ENCODE peak calls at places on chromosome 7, in five cellular contexts. M is SK-N-SH, K is K562, S is GM12892, B is GM12891. Q is an unnamed sample.

GRCh38 chr7:130667593-130668257 is 823 bp downstream of the COPG2 start:
- DNase-seq in M (peak; percentile 50), K (no peak), S (no peak), B (no peak), Q (no peak)

GRCh38 chr7:121510858-121511482 is 114.9 kb upstream of the FAM3C start:
- DNase-seq in M (no peak), K (no peak), S (no peak), B (no peak), Q (no peak)

GRCh38 chr7:142328006-142328405 is 70.1 kb upstream of the PRSS58 start:
- DNase-seq in M (no peak), K (no peak), S (no peak), B (no peak), Q (no peak)

GRCh38 chr7:18019562-18019961 is 8.1 kb downstream of the PRPS1L1 start:
- DNase-seq in M (no peak), K (no peak), S (no peak), B (no peak), Q (no peak)

GRCh38 chr7:44220732-44221131 is 20.0 kb downstream of the YKT6 start:
- DNase-seq in M (peak; percentile 44), K (no peak), S (no peak), B (no peak), Q (no peak)

GRCh38 chr7:114928060-114928459 is 6.2 kb downstream of the MDFIC start:
- DNase-seq in M (no peak), K (no peak), S (no peak), B (no peak), Q (no peak)

GRCh38 chr7:150374026-150374425 is 5.1 kb upstream of the ZNF775 start:
- DNase-seq in M (no peak), K (no peak), S (no peak), B (no peak), Q (no peak)

GRCh38 chr7:123433665-123434064 is 100.7 kb downstream of the IQUB start:
- DNase-seq in M (peak; percentile 25), K (no peak), S (no peak), B (no peak), Q (no peak)

GRCh38 chr7:82534687-82535086 is 91.1 kb upstream of the CACNA2D1 start:
- DNase-seq in M (no peak), K (no peak), S (no peak), B (no peak), Q (no peak)

GRCh38 chr7:82528577-82529305 is 85.2 kb upstream of the CACNA2D1 start:
- DNase-seq in M (no peak), K (no peak), S (no peak), B (no peak), Q (no peak)

GRCh38 chr7:82527831-82528230 is 84.3 kb upstream of the CACNA2D1 start:
- DNase-seq in M (no peak), K (no peak), S (no peak), B (no peak), Q (no peak)

GRCh38 chr7:82530361-82530760 is 86.8 kb upstream of the CACNA2D1 start:
- DNase-seq in M (no peak), K (no peak), S (no peak), B (no peak), Q (no peak)
- TF ChIP-seq TAF1 in M (no peak), K (no peak), S (no peak), B (no peak), Q (no peak)

GRCh38 chr7:2757361-2757903 is 69.4 kb downstream of the AMZ1 start:
- DNase-seq in M (peak; percentile 61), K (no peak), S (no peak), B (no peak), Q (no peak)
- TF ChIP-seq TAF1 in M (no peak), K (no peak), S (no peak), B (no peak), Q (no peak)

DNA sequence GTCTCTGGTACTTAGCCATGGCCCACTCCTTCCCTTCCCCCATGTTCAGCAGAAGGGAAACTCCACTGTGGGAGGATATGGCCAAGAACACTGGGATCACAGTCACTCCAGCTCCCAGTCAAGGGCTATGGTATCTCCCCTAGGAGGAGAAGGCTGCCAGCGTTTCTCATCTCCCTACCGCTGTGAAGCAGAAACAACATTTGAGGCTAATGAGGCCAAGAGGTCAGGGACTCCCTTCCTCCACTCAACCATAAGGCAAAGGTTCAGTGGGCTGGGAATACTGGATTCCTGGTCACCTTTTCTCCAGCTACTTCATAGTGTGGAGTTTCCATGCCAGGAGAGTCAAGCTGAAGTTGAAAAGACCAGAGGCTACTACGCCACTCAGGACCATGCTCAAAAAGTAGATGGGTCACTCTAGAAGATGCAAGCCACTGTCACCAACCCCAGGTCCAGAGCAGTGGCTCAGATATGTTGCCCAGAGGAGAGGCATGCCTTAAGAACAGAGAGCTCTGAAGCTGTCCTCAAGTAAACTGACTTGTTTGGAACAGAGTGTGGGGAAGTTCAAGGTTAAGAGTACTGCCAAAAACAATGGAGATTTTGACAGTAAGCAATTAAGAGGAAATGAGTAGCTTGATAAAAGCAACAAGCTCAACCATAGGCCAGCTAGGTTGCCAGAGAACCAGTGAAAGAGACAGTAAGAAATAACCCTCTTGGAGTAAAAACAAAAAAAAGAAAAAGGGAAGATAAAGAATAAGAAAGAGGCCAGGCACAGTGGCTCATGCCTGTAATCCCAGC is 3.8 kb upstream of the TMEM140 start:
- DNase-seq in M (no peak), K (no peak), S (no peak), B (no peak), Q (no peak)
- TF ChIP-seq TAF1 in M (no peak), K (no peak), S (no peak), B (no peak), Q (no peak)

DNA sequence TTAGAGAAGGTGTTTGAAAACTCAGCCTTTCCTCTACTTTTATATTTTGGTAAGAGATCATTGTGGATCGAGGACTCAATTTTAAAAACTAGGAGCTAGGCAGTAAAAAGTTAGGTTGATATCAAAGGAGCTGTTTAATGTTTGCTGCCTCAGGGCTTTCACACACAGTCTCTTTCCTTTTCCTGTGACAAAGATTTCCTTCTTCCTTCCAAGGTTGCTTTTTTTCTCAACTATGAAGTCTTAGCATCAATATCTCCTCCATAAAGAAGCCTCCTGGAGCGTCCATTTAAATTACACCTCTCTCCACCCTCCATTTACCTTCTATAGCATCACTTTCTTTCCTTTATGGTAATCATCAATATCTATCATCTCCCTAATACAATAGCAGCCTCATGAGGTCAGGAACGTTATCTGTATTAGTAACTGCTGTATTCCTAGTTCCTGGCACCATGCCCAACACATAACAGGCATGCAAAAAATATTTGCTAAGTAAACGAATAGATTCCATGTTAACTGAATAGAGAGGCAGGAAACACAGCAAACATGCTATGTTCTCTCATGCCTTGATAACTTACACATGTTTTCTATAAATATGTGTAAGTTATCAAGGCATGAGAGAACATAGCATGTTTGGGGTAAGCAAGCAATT is 48.5 kb downstream of the GNAT3 start:
- DNase-seq in M (no peak), K (no peak), S (no peak), B (no peak), Q (no peak)
- TF ChIP-seq TAF1 in M (no peak), K (no peak), S (no peak), B (no peak), Q (no peak)

GRCh38 chr7:2884161-2884560 is 40.1 kb upstream of the GNA12 start:
- DNase-seq in M (no peak), K (no peak), S (no peak), B (no peak), Q (no peak)

GRCh38 chr7:2880882-2881281 is 36.8 kb upstream of the GNA12 start:
- DNase-seq in M (peak; percentile 66), K (no peak), S (no peak), B (no peak), Q (no peak)

GRCh38 chr7:2882111-2882510 is 38.0 kb upstream of the GNA12 start:
- DNase-seq in M (no peak), K (no peak), S (no peak), B (no peak), Q (no peak)

GRCh38 chr7:2880051-2880450 is 35.9 kb upstream of the GNA12 start:
- DNase-seq in M (no peak), K (no peak), S (no peak), B (no peak), Q (no peak)

GRCh38 chr7:2883101-2883500 is 39.0 kb upstream of the GNA12 start:
- DNase-seq in M (no peak), K (no peak), S (no peak), B (no peak), Q (no peak)
- TF ChIP-seq TAF1 in M (no peak), K (no peak), S (no peak), B (no peak), Q (no peak)

GRCh38 chr7:10759120-10759519 is 214.6 kb upstream of the PHF14 start:
- DNase-seq in M (no peak), K (no peak), S (no peak), B (no peak), Q (no peak)
- TF ChIP-seq TAF1 in M (no peak), K (no peak), S (no peak), B (no peak), Q (no peak)

GRCh38 chr7:82434275-82435022 is 9.1 kb downstream of the CACNA2D1 start:
- DNase-seq in M (no peak), K (no peak), S (no peak), B (no peak), Q (no peak)

GRCh38 chr7:82428186-82428961 is 15.2 kb downstream of the CACNA2D1 start:
- DNase-seq in M (no peak), K (no peak), S (no peak), B (no peak), Q (no peak)

GRCh38 chr7:82433507-82433906 is 10.1 kb downstream of the CACNA2D1 start:
- DNase-seq in M (no peak), K (no peak), S (no peak), B (no peak), Q (no peak)

GRCh38 chr7:82429408-82429807 is 14.2 kb downstream of the CACNA2D1 start:
- DNase-seq in M (no peak), K (no peak), S (no peak), B (no peak), Q (no peak)

DNA sequence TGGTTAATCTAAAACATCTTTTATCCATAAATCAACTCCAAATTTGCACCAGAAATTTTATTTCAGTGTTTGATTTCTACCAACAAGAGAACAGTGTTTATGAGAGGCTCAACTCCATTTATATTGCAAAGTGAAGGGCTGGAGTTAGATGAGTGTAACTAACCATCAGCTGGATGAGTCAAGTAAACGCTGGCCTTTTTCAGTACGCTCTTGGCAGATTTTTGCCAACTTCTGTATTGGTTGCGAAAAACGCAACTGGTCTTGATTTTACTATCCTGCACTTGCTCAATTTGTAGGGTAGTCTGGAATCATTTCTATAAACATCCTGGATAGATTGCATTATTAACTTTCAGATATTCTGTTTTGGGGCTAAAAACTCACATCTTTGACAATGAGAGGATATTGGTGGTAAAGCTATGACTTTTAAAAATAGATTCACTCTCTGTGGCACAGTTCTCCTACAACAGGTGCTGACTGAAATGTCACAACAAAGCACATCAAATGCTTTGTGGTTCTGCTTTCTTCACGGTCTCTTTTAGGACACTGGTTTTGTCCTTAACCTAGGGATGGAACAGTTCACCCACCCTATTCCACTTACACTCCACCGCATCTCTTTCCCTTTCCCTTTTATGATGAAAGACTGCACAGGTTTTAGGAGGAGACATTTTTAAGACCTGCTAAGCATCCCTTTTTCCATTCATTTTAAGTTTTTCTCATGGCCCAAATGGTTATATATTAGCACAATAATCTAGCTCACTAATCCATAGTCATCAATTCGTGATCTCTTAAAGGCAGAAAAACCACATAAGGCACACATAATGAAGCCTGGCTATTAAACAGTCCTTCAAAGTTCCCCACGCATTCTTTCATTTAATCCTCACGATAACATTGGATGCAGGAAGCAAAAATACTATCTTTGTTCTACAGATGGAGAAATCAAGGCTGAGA is 12.8 kb downstream of the CACNA2D1 start:
- DNase-seq in M (no peak), K (no peak), S (no peak), B (no peak), Q (no peak)
- TF ChIP-seq TAF1 in M (no peak), K (no peak), S (no peak), B (no peak), Q (no peak)

Q was measured in GM12878.